ENCODE peak calls at places on chromosome 3, in nine cellular contexts. R is iPS-NIHi11, Q is IMR-90, L is thyroid gland, I is colonic mucosa, D is head of caudate nucleus, V is lung, M is NCI-H1105 treated with DMSO at 0.1 percent for 48 hours, K is GM13976. C is an unnamed sample.

GRCh38 chr3:159837725-159838124 is 150.9 kb upstream of the IL12A start:
- DNase-seq in R (no peak), Q (no peak), L (no peak), I (no peak), D (no peak), V (no peak), M (no peak), K (no peak), C (no peak)

GRCh38 chr3:15768421-15769255 is 29.1 kb downstream of the ANKRD28 start:
- DNase-seq in R (peak), Q (peak), L (peak), I (no peak), D (no peak), V (peak), M (no peak), K (peak), C (peak)

GRCh38 chr3:150255416-150255815 is 152.7 kb upstream of the TSC22D2 start:
- DNase-seq in R (no peak), Q (no peak), L (peak), I (no peak), D (peak), V (no peak), M (peak), K (no peak), C (peak)

GRCh38 chr3:112412494-112412893 is 79.5 kb downstream of the CD200 start:
- DNase-seq in R (no peak), Q (no peak), L (no peak), I (no peak), D (no peak), V (no peak), M (no peak), K (no peak), C (no peak)

GRCh38 chr3:182671942-182672341 is 121.4 kb upstream of the ATP11B start:
- DNase-seq in R (no peak), Q (peak), L (no peak), I (no peak), D (peak), V (no peak), M (no peak), K (no peak), C (peak)

GRCh38 chr3:71462586-71462985 is 120.9 kb downstream of the FOXP1 start:
- DNase-seq in R (no peak), Q (no peak), L (no peak), I (no peak), D (no peak), V (no peak), M (no peak), K (no peak), C (no peak)

GRCh38 chr3:87088984-87089841 is 98.3 kb upstream of the VGLL3 start:
- DNase-seq in R (no peak), Q (peak), L (peak), I (peak), D (peak), V (peak), M (no peak), K (peak), C (peak)

GRCh38 chr3:114439279-114439678 is 145.5 kb downstream of the TIGIT start:
- DNase-seq in R (no peak), Q (peak), L (no peak), I (no peak), D (no peak), V (no peak), M (no peak), K (no peak), C (no peak)

GRCh38 chr3:135918600-135918999 is 46.9 kb upstream of the PPP2R3A start:
- DNase-seq in R (peak), Q (peak), L (no peak), I (no peak), D (no peak), V (no peak), M (peak), K (no peak), C (no peak)